ENCODE peak calls at places on chromosomes 11 and 22, in four cellular contexts. O is bronchial epithelial cell; N is activated naive CD8-positive, alpha-beta T cell treated with anti-CD3 and anti-CD28 coated beads, Interleukin-2, amount 50 U/mL, for 24 hours; Z is central memory CD8-positive, alpha-beta T cell. F is an unnamed sample.

GRCh38 chr11:76151561-76152085 is 54.7 kb downstream of the WNT11 start:
- DNase-seq in O (no peak), N (no peak), Z (no peak), F (no peak)

GRCh38 chr22:24471570-24471969 is 23.6 kb upstream of the UPB1 start:
- DNase-seq in O (no peak), N (no peak), Z (no peak), F (peak)

GRCh38 chr11:23473782-23474181 is 613.5 kb upstream of the CCDC179 start:
- DNase-seq in O (no peak), N (no peak), Z (no peak), F (no peak)

GRCh38 chr22:39916496-39916895 is 15.6 kb downstream of the GRAP2 start:
- DNase-seq in O (no peak), N (no peak), Z (no peak), F (no peak)

GRCh38 chr22:48892571-48893287 is 934.9 kb downstream of the BRD1 start:
- DNase-seq in O (no peak), N (no peak), Z (peak), F (no peak)

GRCh38 chr11:119029069-119029339 is 1.7 kb downstream of the SLC37A4 start:
- DNase-seq in O (no peak), N (no peak), Z (no peak), F (no peak)

GRCh38 chr22:25564320-25564978 is at the start of gene GRK3:
- DNase-seq in O (peak), N (peak), Z (peak), F (peak)

GRCh38 chr22:22783505-22783904 is 104.1 kb upstream of the IGLL5 start:
- DNase-seq in O (no peak), N (no peak), Z (no peak), F (no peak)

GRCh38 chr22:23970201-23970641 is 3.5 kb downstream of the DDTL start:
- DNase-seq in O (no peak), N (no peak), Z (no peak), F (no peak)